ENCODE peak calls at places on chromosomes 3 and 15, in nine cellular contexts. C is MM.1S, D is Caco-2, Z is type B pancreatic cell, V is fibroblast of pulmonary artery, Q is glutamatergic neuron, G is psoas muscle, B is cardiac muscle cell, N is stomach. R is an unnamed sample.

GRCh38 chr3:46864051-46864881 is 1.0 kb upstream of the MYL3 start:
- DNase-seq in D (no peak), V (no peak), Z (no peak), C (no peak), B (no peak), N (no peak), G (peak; percentile 22), Q (peak; percentile 6), R (no peak)

GRCh38 chr15:91866971-91867372 is 13.5 kb downstream of the SLCO3A1 start:
- DNase-seq in G (peak; percentile 62), B (peak; percentile 28), Z (no peak), Q (no peak), C (no peak), V (peak; percentile 30), D (no peak), N (no peak), R (no peak)

GRCh38 chr3:4284865-4285264 is 18.3 kb upstream of the SETMAR start:
- DNase-seq in C (no peak), Q (no peak), G (no peak), N (no peak), D (no peak), B (no peak), Z (no peak), V (no peak), R (no peak)

GRCh38 chr3:109071349-109072142 is 46.4 kb downstream of the MORC1 start:
- DNase-seq in G (no peak), B (peak; percentile 49), N (peak; percentile 29), Q (no peak), V (no peak), Z (no peak), C (peak; percentile 93), D (peak; percentile 6), R (no peak)

GRCh38 chr3:31942446-31942845 is 38.6 kb downstream of the OSBPL10 start:
- DNase-seq in V (no peak), C (peak; percentile 42), B (no peak), Z (no peak), G (no peak), N (no peak), Q (no peak), D (no peak), R (no peak)

GRCh38 chr15:54083501-54083900 is 105.3 kb downstream of the UNC13C start:
- DNase-seq in Q (no peak), G (no peak), N (no peak), V (no peak), C (no peak), B (no peak), D (no peak), Z (no peak), R (no peak)

GRCh38 chr3:174619244-174619643 is 239.9 kb upstream of the NAALADL2 start:
- DNase-seq in V (no peak), B (no peak), Z (no peak), C (no peak), N (no peak), Q (no peak), G (no peak), D (no peak), R (no peak)

GRCh38 chr15:48149858-48150257 is 28.2 kb downstream of the MYEF2 start:
- DNase-seq in Q (no peak), G (no peak), D (no peak), V (peak; percentile 81), B (no peak), C (no peak), N (no peak), Z (no peak), R (no peak)

GRCh38 chr3:8357859-8358258 is 143.8 kb upstream of the LMCD1 start:
- DNase-seq in V (no peak), B (no peak), Z (no peak), C (no peak), D (no peak), N (no peak), Q (no peak), G (no peak), R (no peak)

GRCh38 chr3:59286791-59287531 is 237.1 kb upstream of the CFAP20DC start:
- DNase-seq in Q (no peak), C (no peak), G (no peak), Z (no peak), N (peak; percentile 31), D (no peak), V (no peak), B (peak; percentile 25), R (no peak)

GRCh38 chr15:72099155-72099554 is 18.8 kb downstream of the MYO9A start:
- DNase-seq in D (no peak), V (no peak), N (no peak), B (no peak), G (no peak), Q (no peak), Z (no peak), C (no peak), R (no peak)

GRCh38 chr3:117547956-117548550 is 838.5 kb downstream of the TUSC7 start:
- DNase-seq in Z (no peak), G (no peak), N (no peak), C (no peak), Q (no peak), D (no peak), B (no peak), V (peak; percentile 60), R (no peak)

GRCh38 chr15:61064653-61065052 is 164.4 kb downstream of the RORA start:
- DNase-seq in G (no peak), C (no peak), B (no peak), Q (no peak), V (no peak), D (no peak), Z (no peak), N (no peak), R (no peak)

DNA sequence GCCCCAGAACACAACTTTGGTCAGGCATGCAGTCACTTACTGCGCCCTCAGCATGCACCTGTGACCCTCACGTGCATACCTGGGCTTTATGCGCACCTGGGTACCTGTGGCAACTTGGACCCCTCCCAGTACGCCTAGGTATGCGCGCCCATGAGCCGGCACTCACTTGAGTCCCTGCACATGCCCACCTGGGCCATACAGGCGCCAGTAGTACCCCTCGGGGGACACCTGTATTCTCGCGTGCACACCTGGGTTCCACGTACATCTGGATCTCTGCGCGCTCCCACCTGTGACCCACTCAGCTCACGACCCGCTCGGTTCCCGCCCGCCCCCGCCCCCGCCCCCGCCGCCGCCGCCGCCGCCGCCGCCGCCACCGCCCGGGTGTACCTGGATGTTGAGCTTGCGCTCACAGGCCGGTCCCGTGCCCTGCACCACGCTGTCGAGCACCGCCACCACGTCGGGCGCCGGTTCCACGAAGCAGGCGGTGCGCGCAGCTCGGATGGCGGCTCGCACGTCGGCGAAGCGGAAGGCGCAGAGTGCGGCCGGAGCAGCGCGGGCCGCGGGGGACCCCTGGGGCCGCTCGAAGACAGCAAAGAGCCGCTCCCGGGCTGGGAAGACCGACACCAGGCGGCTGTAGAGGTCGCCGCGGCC is 1.4 kb downstream of the PLXND1 start:
- DNase-seq in B (no peak), D (no peak), Z (no peak), C (no peak), N (no peak), V (no peak), G (peak; percentile 14), Q (peak; percentile 78), R (peak; percentile 47)
- TF ChIP-seq CTCF in B (no peak), D (no peak), Z (no peak), C (no peak), N (no peak), V (no peak), G (no peak), Q (no peak), R (no peak)

GRCh38 chr3:89049119-89049518 is 58.3 kb upstream of the EPHA3 start:
- DNase-seq in C (no peak), G (no peak), Q (no peak), V (no peak), B (peak; percentile 7), D (peak; percentile 16), Z (no peak), N (no peak), R (no peak)
- TF ChIP-seq CTCF in C (no peak), G (no peak), Q (peak; percentile 44), V (no peak), B (peak; percentile 23), D (peak; percentile 20), Z (peak; percentile 56), N (no peak), R (peak; percentile 36)

GRCh38 chr3:52077900-52078299 is 21.5 kb upstream of the DUSP7 start:
- DNase-seq in D (no peak), Q (no peak), Z (no peak), B (no peak), N (no peak), C (no peak), V (no peak), G (no peak), R (no peak)

GRCh38 chr3:52079958-52080357 is 23.6 kb upstream of the DUSP7 start:
- DNase-seq in N (no peak), V (no peak), Q (no peak), C (no peak), G (no peak), Z (no peak), D (no peak), B (no peak), R (no peak)

GRCh38 chr3:52078781-52079560 is 22.6 kb upstream of the DUSP7 start:
- DNase-seq in G (peak; percentile 3), N (no peak), Z (no peak), D (no peak), Q (no peak), V (no peak), C (no peak), B (no peak), R (no peak)

GRCh38 chr3:52076900-52077299 is 20.5 kb upstream of the DUSP7 start:
- DNase-seq in G (no peak), Q (no peak), C (no peak), Z (no peak), V (no peak), B (no peak), D (no peak), N (no peak), R (no peak)

DNA sequence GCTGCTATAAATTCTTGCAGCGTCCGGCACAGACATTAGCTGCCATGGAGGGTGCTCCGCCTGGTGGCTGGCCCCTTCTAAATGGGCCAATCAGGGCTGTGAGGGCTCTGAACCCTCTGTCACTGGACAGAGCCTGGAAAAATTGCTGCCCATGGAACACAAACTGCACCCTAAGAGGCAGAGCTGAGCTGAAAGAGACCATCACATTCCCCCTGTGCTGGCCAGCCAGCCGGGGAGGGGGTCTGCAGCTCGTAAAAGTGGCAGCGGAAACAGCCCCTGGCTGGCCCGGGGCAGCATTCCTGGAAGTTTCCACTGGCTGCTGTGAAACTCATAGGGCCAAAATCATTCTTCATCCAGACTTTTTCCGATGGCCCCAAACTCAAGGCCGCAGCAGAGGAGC is 21.0 kb upstream of the DUSP7 start:
- DNase-seq in C (no peak), V (no peak), D (no peak), N (no peak), B (peak; percentile 54), Q (no peak), Z (no peak), G (no peak), R (no peak)
- TF ChIP-seq CTCF in C (no peak), V (no peak), D (no peak), N (no peak), B (no peak), Q (no peak), Z (no peak), G (no peak), R (no peak)

GRCh38 chr3:88311826-88312225 is 162.1 kb downstream of the C3orf38 start:
- DNase-seq in B (no peak), D (no peak), Z (no peak), Q (no peak), V (no peak), C (peak; percentile 38), G (no peak), N (no peak), R (no peak)

GRCh38 chr3:88302003-88302393 is 152.2 kb downstream of the C3orf38 start:
- DNase-seq in N (no peak), B (no peak), Z (no peak), C (no peak), Q (no peak), D (no peak), G (no peak), V (no peak), R (no peak)

GRCh38 chr3:88307666-88308065 is 157.9 kb downstream of the C3orf38 start:
- DNase-seq in N (no peak), Z (no peak), B (no peak), V (no peak), Q (peak; percentile 21), C (no peak), D (no peak), G (no peak), R (no peak)
- TF ChIP-seq CTCF in N (no peak), Z (no peak), B (no peak), V (no peak), Q (no peak), C (no peak), D (no peak), G (no peak), R (no peak)

R was measured in neural crest cell.